ENCODE peak calls at places on chromosome 6, in four cellular contexts. One of them, this sample, is unnamed.

GRCh38 chr6:1423578-1423977 is 34.2 kb downstream of the FOXF2 start:
- DNase-seq in AG04450: no peak
- DNase-seq in stomach: no peak
- DNase-seq in astrocyte of the spinal cord: no peak
- DNase-seq in this sample: peak

GRCh38 chr6:89289710-89290109 is 25.4 kb downstream of the GABRR2 start:
- DNase-seq in stomach: no peak
- DNase-seq in astrocyte of the spinal cord: no peak
- DNase-seq in AG04450: no peak
- DNase-seq in this sample: no peak

GRCh38 chr6:4636141-4636880 is 139.9 kb upstream of the CDYL start:
- DNase-seq in AG04450: no peak
- DNase-seq in astrocyte of the spinal cord: no peak
- DNase-seq in stomach: no peak
- DNase-seq in this sample: no peak

GRCh38 chr6:148868314-148868713 is 121.5 kb downstream of the UST start:
- DNase-seq in AG04450: peak
- DNase-seq in stomach: no peak
- DNase-seq in astrocyte of the spinal cord: peak
- DNase-seq in this sample: no peak

GRCh38 chr6:26026833-26027490 is 60.3 kb upstream of the HFE start:
- DNase-seq in astrocyte of the spinal cord: peak
- DNase-seq in AG04450: peak
- DNase-seq in stomach: peak
- DNase-seq in this sample: peak

GRCh38 chr6:34447915-34448314 is 18.0 kb upstream of the PACSIN1 start:
- DNase-seq in astrocyte of the spinal cord: no peak
- DNase-seq in AG04450: no peak
- DNase-seq in stomach: no peak
- DNase-seq in this sample: no peak

GRCh38 chr6:49713346-49713745 is at the start of gene CRISP2:
- DNase-seq in AG04450: no peak
- DNase-seq in astrocyte of the spinal cord: no peak
- DNase-seq in stomach: no peak
- DNase-seq in this sample: no peak

GRCh38 chr6:56840467-56841371 is 114.2 kb upstream of the BEND6 start:
- DNase-seq in AG04450: no peak
- DNase-seq in stomach: no peak
- DNase-seq in astrocyte of the spinal cord: peak
- DNase-seq in this sample: no peak

GRCh38 chr6:93676506-93676905 is 257.1 kb upstream of the EPHA7 start:
- DNase-seq in astrocyte of the spinal cord: no peak
- DNase-seq in AG04450: no peak
- DNase-seq in stomach: no peak
- DNase-seq in this sample: no peak

GRCh38 chr6:165664553-165665383 is 1.7 kb upstream of the PDE10A start:
- DNase-seq in stomach: no peak
- DNase-seq in AG04450: no peak
- DNase-seq in astrocyte of the spinal cord: no peak
- DNase-seq in this sample: no peak
- TF ChIP-seq CTCF in stomach: no peak
- TF ChIP-seq CTCF in AG04450: no peak
- TF ChIP-seq CTCF in astrocyte of the spinal cord: peak
- TF ChIP-seq CTCF in this sample: peak

GRCh38 chr6:136318676-136319075 is 29.0 kb upstream of the BCLAF1 start:
- DNase-seq in astrocyte of the spinal cord: no peak
- DNase-seq in stomach: no peak
- DNase-seq in AG04450: no peak
- DNase-seq in this sample: no peak

GRCh38 chr6:136317023-136317649 is 27.5 kb upstream of the BCLAF1 start:
- DNase-seq in stomach: peak
- DNase-seq in AG04450: peak
- DNase-seq in astrocyte of the spinal cord: peak
- DNase-seq in this sample: peak

GRCh38 chr6:136317976-136318375 is 28.3 kb upstream of the BCLAF1 start:
- DNase-seq in stomach: no peak
- DNase-seq in astrocyte of the spinal cord: no peak
- DNase-seq in AG04450: no peak
- DNase-seq in this sample: no peak

GRCh38 chr6:136312975-136313374 is 23.3 kb upstream of the BCLAF1 start:
- DNase-seq in astrocyte of the spinal cord: no peak
- DNase-seq in stomach: no peak
- DNase-seq in AG04450: no peak
- DNase-seq in this sample: no peak

GRCh38 chr6:136315594-136315993 is 25.9 kb upstream of the BCLAF1 start:
- DNase-seq in stomach: no peak
- DNase-seq in astrocyte of the spinal cord: no peak
- DNase-seq in AG04450: no peak
- DNase-seq in this sample: no peak
- TF ChIP-seq CTCF in stomach: no peak
- TF ChIP-seq CTCF in astrocyte of the spinal cord: no peak
- TF ChIP-seq CTCF in AG04450: no peak
- TF ChIP-seq CTCF in this sample: no peak

DNA sequence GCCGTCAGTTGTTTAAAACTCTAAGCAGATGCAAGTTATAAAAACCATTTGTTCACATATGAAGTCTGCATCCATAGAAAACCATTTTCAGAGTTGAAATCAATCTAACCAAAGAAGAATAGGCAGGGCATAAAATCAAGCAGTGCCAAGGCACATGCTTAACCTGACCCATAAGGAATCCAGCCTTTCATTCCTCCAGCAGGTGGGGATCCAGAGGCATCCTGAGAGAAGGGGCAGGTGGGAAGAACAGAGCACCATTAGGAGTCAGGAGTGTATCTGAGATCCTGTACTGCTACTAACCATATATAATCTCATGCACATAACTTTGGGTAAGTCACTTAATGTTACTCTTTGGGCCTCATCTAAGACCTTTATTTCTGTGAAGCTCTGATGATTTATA is 29.4 kb upstream of the FOXO3 start:
- DNase-seq in astrocyte of the spinal cord: no peak
- DNase-seq in stomach: no peak
- DNase-seq in AG04450: no peak
- DNase-seq in this sample: no peak
- TF ChIP-seq CTCF in astrocyte of the spinal cord: no peak
- TF ChIP-seq CTCF in stomach: no peak
- TF ChIP-seq CTCF in AG04450: no peak
- TF ChIP-seq CTCF in this sample: peak

DNA sequence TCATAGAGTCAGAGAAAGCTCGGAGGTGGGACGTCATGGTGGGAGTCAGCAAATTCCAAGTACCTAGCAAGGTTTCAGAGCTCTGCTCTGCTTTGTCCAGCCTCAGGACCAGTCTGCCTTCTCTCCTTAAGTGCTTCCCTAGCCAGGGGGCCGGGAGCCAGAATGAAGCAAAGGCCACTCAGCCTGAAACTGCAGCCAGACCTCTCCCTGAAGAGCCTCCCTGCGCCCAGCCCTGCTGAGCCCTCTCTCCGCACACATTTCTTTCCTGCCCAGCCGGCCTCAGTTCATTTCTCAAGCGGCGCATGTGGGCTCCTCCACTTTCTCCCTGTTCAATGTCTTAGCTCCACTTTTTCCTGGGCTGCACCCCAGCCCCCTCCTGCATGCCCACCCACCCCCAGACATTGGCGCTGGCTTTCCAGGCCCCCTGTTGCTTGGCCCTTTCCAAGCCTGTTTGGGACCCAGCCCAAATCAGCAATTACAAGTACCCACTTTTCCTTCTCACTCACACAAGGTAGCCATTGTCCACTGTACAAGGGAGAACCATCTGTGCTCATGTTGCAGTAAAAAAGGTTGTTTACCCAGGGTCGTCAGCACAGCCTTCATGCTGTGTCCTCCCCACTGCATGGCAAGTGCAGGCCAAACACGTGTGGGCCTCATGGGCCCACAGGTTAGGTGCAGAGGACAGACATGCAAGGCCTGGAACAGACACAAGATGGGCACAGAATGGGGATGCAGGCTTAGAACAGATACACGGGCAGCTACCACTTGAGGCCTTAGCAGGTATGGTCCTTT is 147.1 kb downstream of the MRPL14 start:
- DNase-seq in stomach: no peak
- DNase-seq in astrocyte of the spinal cord: no peak
- DNase-seq in AG04450: no peak
- DNase-seq in this sample: no peak
- TF ChIP-seq CTCF in stomach: no peak
- TF ChIP-seq CTCF in astrocyte of the spinal cord: no peak
- TF ChIP-seq CTCF in AG04450: no peak
- TF ChIP-seq CTCF in this sample: no peak

GRCh38 chr6:37021356-37022129 is 16.1 kb downstream of the FGD2 start:
- DNase-seq in astrocyte of the spinal cord: peak
- DNase-seq in stomach: no peak
- DNase-seq in AG04450: peak
- DNase-seq in this sample: no peak
- TF ChIP-seq CTCF in astrocyte of the spinal cord: peak
- TF ChIP-seq CTCF in stomach: no peak
- TF ChIP-seq CTCF in AG04450: peak
- TF ChIP-seq CTCF in this sample: peak

DNA sequence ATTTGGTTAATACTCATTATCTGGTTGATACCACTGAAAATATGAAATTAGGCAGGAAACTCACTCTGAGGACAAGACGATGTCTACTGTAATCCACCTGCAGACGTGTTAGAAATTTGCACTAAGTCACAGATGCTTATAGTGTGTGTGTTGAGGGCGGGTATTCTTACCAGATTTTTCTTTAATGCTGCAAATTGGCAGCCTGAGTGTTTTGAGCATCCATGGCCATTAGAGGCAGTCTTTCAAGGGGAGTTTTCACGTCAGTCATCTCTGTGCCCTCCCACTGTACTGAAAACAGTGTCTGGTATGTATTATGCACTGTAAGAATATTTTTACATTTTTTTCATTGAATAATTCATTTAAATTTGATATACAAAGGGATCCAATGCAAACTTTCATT is 266.5 kb upstream of the QKI start:
- DNase-seq in stomach: no peak
- DNase-seq in AG04450: no peak
- DNase-seq in astrocyte of the spinal cord: no peak
- DNase-seq in this sample: no peak
- TF ChIP-seq CTCF in stomach: no peak
- TF ChIP-seq CTCF in AG04450: no peak
- TF ChIP-seq CTCF in astrocyte of the spinal cord: no peak
- TF ChIP-seq CTCF in this sample: peak

GRCh38 chr6:79586548-79586947 is 44.6 kb upstream of the SH3BGRL2 start:
- DNase-seq in stomach: no peak
- DNase-seq in astrocyte of the spinal cord: peak
- DNase-seq in AG04450: no peak
- DNase-seq in this sample: no peak
- TF ChIP-seq CTCF in stomach: no peak
- TF ChIP-seq CTCF in astrocyte of the spinal cord: peak
- TF ChIP-seq CTCF in AG04450: peak
- TF ChIP-seq CTCF in this sample: peak

GRCh38 chr6:99819853-99820252 is 174.2 kb downstream of the MCHR2 start:
- DNase-seq in AG04450: no peak
- DNase-seq in stomach: no peak
- DNase-seq in astrocyte of the spinal cord: no peak
- DNase-seq in this sample: no peak

GRCh38 chr6:99821164-99821563 is 172.9 kb downstream of the MCHR2 start:
- DNase-seq in stomach: no peak
- DNase-seq in astrocyte of the spinal cord: no peak
- DNase-seq in AG04450: no peak
- DNase-seq in this sample: no peak

GRCh38 chr6:99818161-99818560 is 175.9 kb downstream of the MCHR2 start:
- DNase-seq in AG04450: no peak
- DNase-seq in astrocyte of the spinal cord: no peak
- DNase-seq in stomach: no peak
- DNase-seq in this sample: no peak

DNA sequence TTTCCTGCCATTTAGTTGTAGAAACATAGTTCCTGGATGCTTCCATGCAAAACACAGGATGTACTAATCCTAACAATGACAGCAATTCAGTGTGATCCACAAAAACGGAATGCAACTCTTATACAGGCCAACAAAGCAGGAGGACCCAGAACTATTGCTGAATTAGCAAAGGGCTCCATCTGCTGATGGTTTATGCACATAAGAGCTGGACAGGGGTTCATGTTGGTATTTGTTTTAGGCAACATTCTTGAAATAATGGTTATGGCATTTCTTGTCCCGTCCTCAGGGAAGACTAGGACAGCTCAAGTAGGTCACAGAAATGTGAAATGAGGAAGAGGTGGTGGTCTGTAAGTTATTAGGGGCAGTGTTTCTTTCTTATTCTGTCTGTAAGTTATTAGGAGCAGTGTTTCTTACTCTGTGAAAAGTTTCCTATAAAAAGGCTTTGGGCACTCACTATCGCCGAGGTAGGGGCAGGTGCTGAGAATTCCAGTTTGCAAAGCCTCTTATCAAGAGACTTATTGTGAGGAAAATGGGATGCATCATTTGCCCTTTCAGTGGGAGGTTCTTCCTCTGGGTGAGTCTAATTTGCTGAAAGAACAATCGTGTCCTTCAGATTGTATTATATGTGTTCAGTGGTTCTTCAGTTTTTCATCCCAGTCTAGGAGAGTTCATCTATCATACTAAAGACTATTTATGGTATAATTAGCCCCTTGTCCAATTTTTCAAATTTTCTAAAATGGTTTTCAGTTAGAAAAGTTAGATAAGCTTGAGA is 171.1 kb downstream of the MCHR2 start:
- DNase-seq in astrocyte of the spinal cord: peak
- DNase-seq in AG04450: peak
- DNase-seq in stomach: no peak
- DNase-seq in this sample: peak
- TF ChIP-seq CTCF in astrocyte of the spinal cord: peak
- TF ChIP-seq CTCF in AG04450: peak
- TF ChIP-seq CTCF in stomach: peak
- TF ChIP-seq CTCF in this sample: peak

GRCh38 chr6:129621252-129621651 is 88.7 kb downstream of the ARHGAP18 start:
- DNase-seq in stomach: peak
- DNase-seq in AG04450: no peak
- DNase-seq in astrocyte of the spinal cord: no peak
- DNase-seq in this sample: no peak
- TF ChIP-seq CTCF in stomach: peak
- TF ChIP-seq CTCF in AG04450: peak
- TF ChIP-seq CTCF in astrocyte of the spinal cord: peak
- TF ChIP-seq CTCF in this sample: peak

GRCh38 chr6:66662721-66663120 is 955.7 kb upstream of the EYS start:
- DNase-seq in AG04450: no peak
- DNase-seq in stomach: no peak
- DNase-seq in astrocyte of the spinal cord: no peak
- DNase-seq in this sample: no peak

GRCh38 chr6:66664112-66664511 is 957.1 kb upstream of the EYS start:
- DNase-seq in astrocyte of the spinal cord: no peak
- DNase-seq in AG04450: no peak
- DNase-seq in stomach: no peak
- DNase-seq in this sample: no peak

GRCh38 chr6:66663127-66663526 is 956.1 kb upstream of the EYS start:
- DNase-seq in AG04450: no peak
- DNase-seq in astrocyte of the spinal cord: no peak
- DNase-seq in stomach: no peak
- DNase-seq in this sample: no peak

GRCh38 chr6:66662196-66662595 is 955.2 kb upstream of the EYS start:
- DNase-seq in astrocyte of the spinal cord: peak
- DNase-seq in AG04450: no peak
- DNase-seq in stomach: no peak
- DNase-seq in this sample: no peak
- TF ChIP-seq CTCF in astrocyte of the spinal cord: peak
- TF ChIP-seq CTCF in AG04450: peak
- TF ChIP-seq CTCF in stomach: no peak
- TF ChIP-seq CTCF in this sample: peak

This sample was measured in epithelial cell of proximal tubule.